ENCODE peak calls at places on chromosomes 4 and X, in ten cellular contexts. W is upper lobe of right lung, P is HepG2, K is NB4, H is upper lobe of left lung, X is mesothelial cell of epicardium, S is testis, L is right lobe of liver, F is epithelial cell of esophagus, Y is activated B cell treated with CpG ODN at 0.5 μM for 24 hours. E is an unnamed sample.

GRCh38 chr4:184114431-184114830 is 103.2 kb downstream of the ENPP6 start:
- DNase-seq in W (no peak), P (no peak), K (no peak), H (no peak), X (no peak), S (no peak), L (no peak), F (no peak), Y (no peak), E (no peak)

GRCh38 chr4:17447675-17448298 is 64.1 kb downstream of the QDPR start:
- DNase-seq in W (no peak), P (peak), K (peak), H (no peak), X (no peak), S (peak), L (no peak), F (peak), Y (no peak), E (peak)

GRCh38 chrX:63959975-63960374 is 175.0 kb upstream of the ARHGEF9 start:
- DNase-seq in W (no peak), P (no peak), K (no peak), H (no peak), X (no peak), S (no peak), L (no peak), F (no peak), Y (no peak), E (no peak)

GRCh38 chr4:183765121-183765990 is 106.3 kb downstream of the TRAPPC11 start:
- DNase-seq in W (no peak), P (peak), K (no peak), H (peak), X (no peak), S (no peak), L (no peak), F (peak), Y (no peak), E (no peak)

GRCh38 chr4:15945516-15945915 is 7.0 kb upstream of the FGFBP1 start:
- DNase-seq in W (no peak), P (no peak), K (peak), H (no peak), X (no peak), S (no peak), L (no peak), F (no peak), Y (no peak), E (no peak)

GRCh38 chr4:133921280-133922195 is 280.1 kb downstream of the PABPC4L start:
- DNase-seq in W (no peak), P (no peak), K (no peak), H (no peak), X (no peak), S (no peak), L (no peak), F (peak), Y (no peak), E (no peak)

GRCh38 chrX:55783723-55784122 is 66.2 kb downstream of the RRAGB start:
- DNase-seq in W (no peak), P (no peak), K (no peak), H (no peak), X (no peak), S (no peak), L (no peak), F (no peak), Y (no peak), E (no peak)

GRCh38 chrX:154378059-154378798 is 866 bp upstream of the EMD start:
- DNase-seq in W (peak), P (no peak), K (no peak), H (no peak), X (no peak), S (peak), L (peak), F (peak), Y (peak), E (no peak)

GRCh38 chr4:156291317-156291716 is 337.7 kb upstream of the CTSO start:
- DNase-seq in W (no peak), P (no peak), K (no peak), H (no peak), X (no peak), S (peak), L (no peak), F (peak), Y (no peak), E (no peak)

DNA sequence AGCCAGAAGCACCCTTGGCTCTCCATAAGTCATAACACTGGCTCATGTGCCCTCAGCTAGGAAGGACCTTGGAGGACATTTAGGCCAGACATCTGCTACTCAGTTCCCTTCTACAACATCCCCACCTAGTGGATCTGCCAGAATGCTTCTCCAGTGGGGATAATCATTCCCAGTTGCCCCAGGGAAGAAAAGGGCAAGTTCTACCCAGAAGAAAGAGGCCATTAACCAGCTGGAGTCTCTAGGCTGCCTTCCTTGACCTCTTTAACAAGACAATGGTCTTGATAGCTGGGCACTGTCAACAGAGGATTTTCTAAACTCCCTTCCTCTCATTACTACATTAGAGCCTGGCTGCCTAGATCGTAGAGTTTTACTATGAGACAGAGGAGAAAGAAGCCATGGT is 42.0 kb downstream of the LGI2 start:
- DNase-seq in W (no peak), P (peak), K (peak), H (no peak), X (no peak), S (peak), L (no peak), F (peak), Y (no peak), E (no peak)
- TF ChIP-seq CTCF in W (peak), P (peak), K (peak), H (no peak), X (no peak), S (no peak), L (peak), F (peak), Y (no peak), E (peak)

GRCh38 chr4:22465349-22465748 is 50.5 kb downstream of the ADGRA3 start:
- DNase-seq in W (no peak), P (no peak), K (no peak), H (no peak), X (no peak), S (no peak), L (no peak), F (no peak), Y (no peak), E (no peak)
- TF ChIP-seq CTCF in W (no peak), P (no peak), K (no peak), H (no peak), X (no peak), S (no peak), L (no peak), F (no peak), Y (no peak), E (no peak)

GRCh38 chr4:128386761-128387599 is 99.4 kb upstream of the PGRMC2 start:
- DNase-seq in W (peak), P (no peak), K (peak), H (peak), X (no peak), S (peak), L (peak), F (peak), Y (no peak), E (no peak)
- TF ChIP-seq CTCF in W (no peak), P (no peak), K (no peak), H (no peak), X (no peak), S (no peak), L (no peak), F (no peak), Y (no peak), E (no peak)

GRCh38 chr4:35465096-35465495 is 779.2 kb downstream of the ARAP2 start:
- DNase-seq in W (no peak), P (no peak), K (no peak), H (no peak), X (no peak), S (no peak), L (no peak), F (peak), Y (no peak), E (no peak)

GRCh38 chr4:35463251-35463952 is 780.9 kb downstream of the ARAP2 start:
- DNase-seq in W (peak), P (no peak), K (no peak), H (no peak), X (no peak), S (no peak), L (peak), F (no peak), Y (no peak), E (no peak)

GRCh38 chr4:35459045-35459444 is 785.3 kb downstream of the ARAP2 start:
- DNase-seq in W (no peak), P (no peak), K (no peak), H (no peak), X (no peak), S (no peak), L (no peak), F (no peak), Y (no peak), E (no peak)

GRCh38 chr4:35461931-35462659 is 782.2 kb downstream of the ARAP2 start:
- DNase-seq in W (peak), P (no peak), K (peak), H (no peak), X (no peak), S (no peak), L (no peak), F (peak), Y (no peak), E (no peak)
- TF ChIP-seq CTCF in W (no peak), P (no peak), K (peak), H (no peak), X (no peak), S (no peak), L (no peak), F (no peak), Y (no peak), E (no peak)

E was measured in progenitor cell of endocrine pancreas.